ENCODE peak calls at places on chromosomes 11 and 22, in five cellular contexts. W, B, E, A and O are unnamed samples.

GRCh38 chr11:8610532-8611116 is 16.6 kb upstream of the STK33 start:
- DNase-seq in W (no peak), B (peak; percentile 48), E (no peak), A (no peak), O (no peak)

GRCh38 chr11:107651672-107652071 is 60.2 kb downstream of the SLN start:
- DNase-seq in W (peak; percentile 9), B (no peak), E (no peak), A (no peak), O (peak; percentile 29)

GRCh38 chr11:126332221-126332711 is 23.2 kb upstream of the ST3GAL4 start:
- DNase-seq in W (peak; percentile 96), B (no peak), E (no peak), A (no peak), O (peak; percentile 95)

GRCh38 chr11:106524446-106524845 is 447.0 kb downstream of the AASDHPPT start:
- DNase-seq in W (no peak), B (no peak), E (no peak), A (no peak), O (no peak)

GRCh38 chr22:50301581-50301991 is 5.9 kb downstream of the PLXNB2 start:
- DNase-seq in W (no peak), B (no peak), E (no peak), A (no peak), O (no peak)

GRCh38 chr22:50067244-50067643 is 9.1 kb upstream of the TTLL8 start:
- DNase-seq in W (no peak), B (no peak), E (no peak), A (no peak), O (no peak)

GRCh38 chr11:64342869-64343739 is 3.1 kb downstream of the CCDC88B start:
- DNase-seq in W (no peak), B (peak; percentile 64), E (no peak), A (no peak), O (no peak)

GRCh38 chr22:49764151-49764581 is 63.5 kb downstream of the BRD1 start:
- DNase-seq in W (peak; percentile 55), B (peak; percentile 45), E (no peak), A (no peak), O (no peak)

GRCh38 chr11:122869622-122870021 is 12.9 kb upstream of the JHY start:
- DNase-seq in W (no peak), B (no peak), E (no peak), A (no peak), O (no peak)

GRCh38 chr22:22767876-22768602 is 119.6 kb upstream of the IGLL5 start:
- DNase-seq in W (peak; percentile 53), B (peak; percentile 70), E (no peak), A (no peak), O (peak; percentile 20)

GRCh38 chr22:19473578-19473977 is 5.4 kb downstream of the UFD1 start:
- DNase-seq in W (peak; percentile 22), B (no peak), E (no peak), A (no peak), O (no peak)

GRCh38 chr11:131511794-131512193 is 141.4 kb downstream of the NTM start:
- DNase-seq in W (peak; percentile 28), B (peak; percentile 72), E (peak; percentile 17), A (peak; percentile 88), O (peak; percentile 67)

GRCh38 chr11:104772806-104773241 is 125.4 kb downstream of the CASP12 start:
- DNase-seq in W (peak; percentile 94), B (no peak), E (no peak), A (no peak), O (peak; percentile 93)

GRCh38 chr22:17501679-17502285 is 61.5 kb upstream of the SLC25A18 start:
- DNase-seq in W (peak; percentile 70), B (no peak), E (peak; percentile 42), A (peak; percentile 79), O (peak; percentile 73)

GRCh38 chr11:63445720-63446119 is 45.2 kb downstream of the PLAAT5 start:
- DNase-seq in W (peak; percentile 67), B (no peak), E (no peak), A (no peak), O (peak; percentile 58)

GRCh38 chr22:40053460-40053859 is 58.7 kb downstream of the FAM83F start:
- DNase-seq in W (no peak), B (no peak), E (no peak), A (no peak), O (no peak)

GRCh38 chr22:23772315-23773246 is at the start of gene MMP11:
- DNase-seq in W (peak; percentile 70), B (peak; percentile 79), E (no peak), A (peak; percentile 60), O (peak; percentile 29)

GRCh38 chr22:22374163-22374562 is 129.6 kb downstream of the VPREB1 start:
- DNase-seq in W (no peak), B (no peak), E (no peak), A (no peak), O (no peak)

GRCh38 chr11:72578991-72579815 is 95.0 kb downstream of the PDE2A start:
- DNase-seq in W (no peak), B (no peak), E (no peak), A (no peak), O (no peak)

GRCh38 chr11:38683484-38683883 is 2085.4 kb upstream of the RAG2 start:
- DNase-seq in W (no peak), B (no peak), E (no peak), A (no peak), O (no peak)

GRCh38 chr11:62804310-62805043 is 763 bp downstream of the NXF1 start:
- DNase-seq in W (peak; percentile 74), B (no peak), E (no peak), A (peak; percentile 36), O (peak; percentile 34)

GRCh38 chr11:78551066-78551465 is 23.6 kb downstream of the NARS2 start:
- DNase-seq in W (no peak), B (no peak), E (no peak), A (no peak), O (no peak)

GRCh38 chr11:96272542-96273306 is 70.3 kb downstream of the MAML2 start:
- DNase-seq in W (peak; percentile 53), B (no peak), E (no peak), A (no peak), O (peak; percentile 95)

GRCh38 chr11:128786507-128786906 is 80.6 kb downstream of the KCNJ1 start:
- DNase-seq in W (no peak), B (no peak), E (no peak), A (no peak), O (no peak)

GRCh38 chr11:108906826-108907225 is 242.0 kb downstream of the DDX10 start:
- DNase-seq in W (peak; percentile 53), B (no peak), E (no peak), A (no peak), O (peak; percentile 62)

GRCh38 chr11:23897453-23898289 is 599.2 kb upstream of the LUZP2 start:
- DNase-seq in W (peak; percentile 93), B (no peak), E (no peak), A (no peak), O (peak; percentile 1)

GRCh38 chr11:111183706-111184105 is 61.8 kb upstream of the POU2AF2 start:
- DNase-seq in W (peak; percentile 67), B (no peak), E (no peak), A (no peak), O (peak; percentile 42)

GRCh38 chr11:61446211-61446651 is 16.3 kb downstream of the SDHAF2 start:
- DNase-seq in W (peak; percentile 99), B (peak; percentile 90), E (peak; percentile 87), A (peak; percentile 93), O (peak; percentile 98)

GRCh38 chr22:44200855-44201550 is 20.3 kb downstream of the PARVG start:
- DNase-seq in W (no peak), B (no peak), E (no peak), A (no peak), O (no peak)

GRCh38 chr11:126305699-126306098 is 1.8 kb downstream of the DCPS start:
- DNase-seq in W (no peak), B (no peak), E (no peak), A (peak; percentile 97), O (no peak)

GRCh38 chr22:45688606-45689080 is 17.0 kb downstream of the ATXN10 start:
- DNase-seq in W (peak; percentile 88), B (no peak), E (no peak), A (no peak), O (peak; percentile 91)

GRCh38 chr11:120240866-120241265 is 926 bp downstream of the POU2F3 start:
- DNase-seq in W (no peak), B (no peak), E (no peak), A (no peak), O (no peak)

DNA sequence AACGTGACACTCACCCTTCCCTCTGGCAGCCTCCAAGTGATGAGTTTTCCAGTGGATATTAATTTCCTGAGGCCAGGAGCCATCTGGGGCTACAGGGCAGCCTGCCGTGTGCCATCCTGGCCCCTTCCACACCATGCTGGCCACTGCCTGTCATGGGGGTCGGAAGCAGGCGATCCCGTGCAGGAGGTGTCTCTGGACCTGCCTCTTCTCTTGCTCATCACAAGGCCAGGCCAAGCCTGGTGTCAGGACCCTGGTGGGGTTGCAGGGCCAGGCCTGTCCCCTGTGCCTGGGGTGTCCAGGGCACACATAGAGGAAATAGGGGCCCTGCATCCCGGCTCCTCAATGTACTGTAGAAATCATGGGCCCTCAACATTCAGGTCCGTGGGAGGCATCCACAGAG is 3.6 kb downstream of the KRTAP5-3 start:
- DNase-seq in W (no peak), B (no peak), E (no peak), A (no peak), O (no peak)
- H3K9ac ChIP-seq in W (no peak overlapping the region), B (no peak overlapping the region), E (no peak overlapping the region), A (no peak overlapping the region), O (no peak overlapping the region)

GRCh38 chr22:38309614-38310517 is 7.4 kb downstream of the CSNK1E start:
- DNase-seq in W (peak; percentile 73), B (no peak), E (no peak), A (no peak), O (no peak)
- H3K9ac ChIP-seq in W (peak overlapping the region; percentile 99), B (no peak overlapping the region), E (no peak overlapping the region), A (peak overlapping the region; percentile 24), O (no peak overlapping the region)

GRCh38 chr11:2534131-2534956 is 89.5 kb downstream of the KCNQ1 start:
- DNase-seq in W (peak; percentile 16), B (peak; percentile 67), E (no peak), A (no peak), O (peak; percentile 86)
- H3K9ac ChIP-seq in W (no peak overlapping the region), B (no peak overlapping the region), E (peak overlapping the region; percentile 35), A (no peak overlapping the region), O (peak overlapping the region; percentile 81)

GRCh38 chr11:76667271-76667818 is 3.2 kb downstream of the LRRC32 start:
- DNase-seq in W (no peak), B (peak; percentile 22), E (no peak), A (no peak), O (no peak)
- H3K9ac ChIP-seq in W (no peak overlapping the region), B (no peak overlapping the region), E (no peak overlapping the region), A (no peak overlapping the region), O (no peak overlapping the region)

GRCh38 chr22:36977401-36977861 is 41.8 kb downstream of the TST start:
- DNase-seq in W (peak; percentile 65), B (peak; percentile 93), E (peak; percentile 40), A (peak; percentile 72), O (peak; percentile 6)
- H3K9ac ChIP-seq in W (peak overlapping the region; percentile 50), B (no peak overlapping the region), E (no peak overlapping the region), A (peak overlapping the region; percentile 29), O (peak overlapping the region; percentile 28)